ENCODE peak calls at places on chromosomes 16 and 17, in six cellular contexts. U, V, Q, R, H and C are unnamed samples.

GRCh38 chr16:50335198-50335958 is 33.4 kb downstream of the BRD7 start:
- DNase-seq in H (no peak), V (no peak), U (no peak), R (no peak), Q (no peak), C (no peak)

GRCh38 chr16:52066951-52067350 is 480.0 kb downstream of the TOX3 start:
- DNase-seq in H (no peak), U (no peak), Q (no peak), V (no peak), R (no peak), C (no peak)

GRCh38 chr17:47066095-47066494 is 87.0 kb upstream of the RPRML start:
- DNase-seq in R (no peak), V (no peak), U (no peak), Q (no peak), H (no peak), C (no peak)

GRCh38 chr16:24013733-24014645 is 178.2 kb downstream of the PRKCB start:
- DNase-seq in R (no peak), V (peak), Q (no peak), H (no peak), U (no peak), C (peak)

GRCh38 chr17:15891348-15891747 is 53.6 kb upstream of the ADORA2B start:
- DNase-seq in U (no peak), H (no peak), Q (no peak), V (no peak), R (no peak), C (no peak)

GRCh38 chr16:3671424-3671823 is 16.9 kb downstream of the DNASE1 start:
- DNase-seq in R (no peak), V (no peak), U (peak), H (no peak), Q (no peak), C (no peak)

GRCh38 chr16:85068746-85069145 is 41.2 kb downstream of the KIAA0513 start:
- DNase-seq in V (no peak), Q (no peak), R (no peak), H (no peak), U (no peak), C (no peak)

GRCh38 chr17:51481370-51481769 is 221.0 kb downstream of the UTP18 start:
- DNase-seq in V (no peak), Q (no peak), H (no peak), R (no peak), U (no peak), C (no peak)

GRCh38 chr17:57373071-57373470 is 116.7 kb downstream of the MSI2 start:
- DNase-seq in R (no peak), Q (no peak), V (no peak), U (no peak), H (no peak), C (no peak)

GRCh38 chr17:47744168-47745036 is 11.4 kb downstream of the TBX21 start:
- DNase-seq in Q (no peak), U (no peak), V (no peak), H (no peak), R (no peak), C (no peak)

GRCh38 chr16:57366544-57367040 is 5.7 kb upstream of the CX3CL1 start:
- DNase-seq in Q (no peak), R (no peak), H (no peak), U (no peak), V (no peak), C (no peak)

GRCh38 chr17:4852504-4853075 is 19.4 kb downstream of the MINK1 start:
- DNase-seq in V (no peak), H (no peak), U (no peak), R (no peak), Q (no peak), C (no peak)

GRCh38 chr16:30927789-30928378 is 4.5 kb downstream of the FBXL19 start:
- DNase-seq in V (no peak), Q (peak), H (no peak), U (peak), R (peak), C (peak)

GRCh38 chr16:5066511-5066910 is 755 bp upstream of the C16orf89 start:
- DNase-seq in V (no peak), R (no peak), Q (no peak), U (no peak), H (no peak), C (no peak)

GRCh38 chr17:42329025-42329976 is 41.0 kb downstream of the STAT5A start:
- DNase-seq in R (no peak), U (no peak), V (no peak), Q (no peak), H (no peak), C (no peak)

GRCh38 chr16:57277586-57277985 is 6.9 kb downstream of the PLLP start:
- DNase-seq in U (no peak), H (no peak), V (no peak), Q (no peak), R (no peak), C (no peak)

GRCh38 chr17:72386619-72387237 is 265.9 kb downstream of the SOX9 start:
- DNase-seq in R (no peak), Q (no peak), V (no peak), H (no peak), U (no peak), C (no peak)

GRCh38 chr16:11550651-11551498 is 35.8 kb downstream of the LITAF start:
- DNase-seq in H (no peak), R (no peak), Q (no peak), U (peak), V (no peak), C (no peak)

GRCh38 chr16:54242199-54242598 is 44.4 kb downstream of the IRX3 start:
- DNase-seq in R (peak), H (no peak), U (no peak), V (no peak), Q (no peak), C (no peak)

GRCh38 chr16:50244504-50245416 is 21.6 kb upstream of the ADCY7 start:
- DNase-seq in R (no peak), V (no peak), Q (no peak), U (no peak), H (no peak), C (no peak)

GRCh38 chr16:71542377-71542776 is 16.2 kb downstream of the CHST4 start:
- DNase-seq in H (no peak), Q (peak), U (peak), V (peak), R (peak), C (no peak)

GRCh38 chr17:35003778-35004177 is 23.5 kb downstream of the LIG3 start:
- DNase-seq in V (no peak), H (no peak), R (no peak), U (no peak), Q (no peak), C (no peak)

GRCh38 chr17:34998205-34998604 is 17.9 kb downstream of the LIG3 start:
- DNase-seq in Q (peak), V (peak), U (peak), R (peak), H (peak), C (peak)

GRCh38 chr17:35002876-35003551 is 22.7 kb downstream of the LIG3 start:
- DNase-seq in U (no peak), V (peak), H (no peak), Q (no peak), R (peak), C (no peak)

GRCh38 chr17:34999456-34999855 is 19.1 kb downstream of the LIG3 start:
- DNase-seq in R (no peak), Q (no peak), V (no peak), H (no peak), U (no peak), C (no peak)

GRCh38 chr17:35001549-35001948 is 21.2 kb downstream of the LIG3 start:
- DNase-seq in R (no peak), Q (no peak), U (no peak), V (no peak), H (no peak), C (no peak)
- TF ChIP-seq POLR2A in R (no peak), Q (no peak), U (no peak), V (no peak), H (no peak), C (no peak)

DNA sequence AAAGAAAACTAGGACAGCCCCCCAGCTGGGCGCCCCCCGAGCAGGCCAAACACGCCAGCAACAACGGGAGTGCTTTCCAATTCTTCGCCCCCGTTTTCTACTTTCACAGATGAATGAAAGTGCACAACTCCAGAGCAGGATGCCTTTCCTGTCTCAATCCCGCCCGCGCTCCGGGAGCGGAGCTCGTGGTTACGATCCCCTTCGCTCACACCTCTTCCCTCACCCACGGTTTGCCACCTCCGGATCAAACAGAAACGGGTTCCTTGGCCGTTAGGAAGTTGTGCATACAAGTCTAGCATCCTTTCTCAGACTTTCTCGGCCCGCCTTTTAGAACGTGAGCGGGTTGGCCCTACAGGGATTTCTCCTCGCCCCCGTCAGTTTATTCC is 658 bp downstream of the SKA2 start:
- DNase-seq in H (no peak), R (peak), V (peak), U (peak), Q (peak), C (no peak)
- TF ChIP-seq POLR2A in H (no peak), R (no peak), V (no peak), U (no peak), Q (no peak), C (no peak)

GRCh38 chr17:81399481-81400153 is 4.4 kb downstream of the BAHCC1 start:
- DNase-seq in V (no peak), R (no peak), H (no peak), U (no peak), Q (no peak), C (no peak)
- TF ChIP-seq POLR2A in V (no peak), R (no peak), H (no peak), U (no peak), Q (no peak), C (no peak)

DNA sequence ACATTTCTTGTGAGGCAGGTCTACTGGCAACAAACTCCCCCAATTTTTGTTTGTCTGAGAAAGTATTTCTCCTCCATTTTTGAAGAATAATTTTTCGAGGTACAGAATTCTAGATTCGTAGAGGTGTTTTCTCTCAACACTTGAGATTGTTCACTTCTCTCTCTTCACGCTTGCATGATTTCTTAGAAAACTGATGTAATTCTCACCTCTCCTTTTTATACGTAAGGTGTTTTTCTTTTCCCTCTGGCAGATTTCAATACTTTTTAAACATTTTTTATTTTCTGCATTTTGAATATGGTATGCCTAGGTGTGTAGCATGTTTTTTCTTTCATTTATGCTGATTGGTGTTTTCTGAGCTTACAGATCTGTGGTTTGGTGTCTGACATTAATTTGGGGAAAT is 201.5 kb upstream of the AXIN2 start:
- DNase-seq in U (no peak), H (no peak), Q (no peak), V (no peak), R (no peak), C (no peak)
- TF ChIP-seq POLR2A in U (no peak), H (no peak), Q (no peak), V (no peak), R (no peak), C (no peak)

GRCh38 chr17:1094591-1094990 is 85.2 kb downstream of the ABR start:
- DNase-seq in V (no peak), U (no peak), Q (no peak), R (no peak), H (no peak), C (no peak)

GRCh38 chr17:1095853-1096675 is 83.7 kb downstream of the ABR start:
- DNase-seq in R (no peak), U (no peak), H (no peak), Q (no peak), V (peak), C (no peak)

GRCh38 chr17:1091885-1092284 is 87.9 kb downstream of the ABR start:
- DNase-seq in U (no peak), R (no peak), V (peak), Q (no peak), H (no peak), C (no peak)

GRCh38 chr17:1099242-1099641 is 80.5 kb downstream of the ABR start:
- DNase-seq in V (no peak), H (no peak), U (no peak), R (no peak), Q (no peak), C (no peak)

DNA sequence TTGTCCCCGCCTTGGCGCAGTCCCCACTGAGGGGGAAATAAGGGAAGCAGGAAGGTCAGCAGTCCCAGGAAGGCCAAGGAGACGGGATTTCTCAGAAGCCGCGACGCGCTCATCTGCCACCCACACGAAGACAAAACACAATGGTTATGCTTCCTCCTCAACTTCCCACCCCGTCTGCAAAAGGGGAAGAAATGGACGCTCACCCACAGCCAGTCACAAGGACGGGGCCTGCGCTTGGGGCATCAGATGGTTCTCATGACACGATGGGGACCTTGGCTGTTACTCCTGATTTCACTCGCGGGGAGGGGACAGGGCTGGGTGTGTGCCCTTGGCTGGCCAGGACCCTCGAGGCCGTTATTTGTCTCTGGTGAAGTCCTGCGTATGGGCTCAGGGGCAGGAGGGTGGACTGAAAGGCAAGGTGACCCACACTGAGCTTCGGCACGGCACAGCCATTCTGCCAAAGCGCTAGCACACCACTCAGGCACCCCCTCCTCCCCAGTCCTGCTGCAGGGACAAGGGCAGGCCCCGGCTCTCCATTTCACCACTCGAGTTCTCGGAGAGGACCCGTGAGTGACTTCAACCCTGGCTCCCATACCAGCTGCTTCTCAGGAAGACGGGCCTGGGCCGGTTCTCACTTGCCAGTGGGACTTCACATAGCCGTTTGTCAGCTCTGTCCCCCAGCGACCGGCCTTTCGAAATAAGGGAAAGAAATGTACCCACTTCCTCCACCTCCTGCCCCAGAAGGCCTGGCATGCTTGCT is 84.5 kb downstream of the ABR start:
- DNase-seq in H (no peak), Q (no peak), U (peak), R (no peak), V (peak), C (no peak)
- TF ChIP-seq POLR2A in H (no peak), Q (peak), U (no peak), R (no peak), V (no peak), C (no peak)

DNA sequence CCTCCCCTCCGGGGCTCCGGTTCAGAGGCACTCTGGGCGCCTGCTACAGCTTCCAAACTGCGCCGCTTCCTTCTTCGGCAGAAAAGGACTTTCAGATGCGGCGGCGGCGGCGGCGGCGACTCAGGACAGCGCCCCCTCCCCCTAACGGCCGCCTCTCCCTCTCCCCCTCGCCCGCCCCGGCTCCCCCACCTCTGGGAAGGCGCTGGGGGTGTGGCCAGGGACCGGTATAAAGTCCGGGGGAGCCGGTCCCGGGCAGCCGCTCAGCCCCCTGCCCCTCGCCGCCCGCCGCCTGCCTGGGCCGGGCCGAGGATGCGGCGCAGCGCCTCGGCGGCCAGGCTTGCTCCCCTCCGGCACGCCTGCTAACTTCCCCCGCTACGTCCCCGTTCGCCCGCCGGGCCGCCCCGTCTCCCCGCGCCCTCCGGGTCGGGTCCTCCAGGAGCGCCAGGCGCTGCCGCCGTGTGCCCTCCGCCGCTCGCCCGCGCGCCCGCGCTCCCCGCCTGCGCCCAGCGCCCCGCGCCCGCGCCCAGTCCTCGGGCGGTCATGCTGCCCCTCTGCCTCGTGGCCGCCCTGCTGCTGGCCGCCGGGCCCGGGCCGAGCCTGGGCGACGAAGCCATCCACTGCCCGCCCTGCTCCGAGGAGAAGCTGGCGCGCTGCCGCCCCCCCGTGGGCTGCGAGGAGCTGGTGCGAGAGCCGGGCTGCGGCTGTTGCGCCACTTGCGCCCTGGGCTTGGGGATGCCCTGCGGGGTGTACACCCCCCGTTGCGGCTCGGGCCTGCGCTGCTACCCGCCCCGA is at the start of gene IGFBP4:
- DNase-seq in R (peak), V (peak), H (peak), Q (peak), U (peak), C (peak)
- TF ChIP-seq POLR2A in R (no peak), V (no peak), H (peak), Q (peak), U (peak), C (no peak)

GRCh38 chr17:76567634-76568432 is 17.8 kb downstream of the ST6GALNAC2 start:
- DNase-seq in H (no peak), U (peak), R (peak), Q (no peak), V (peak), C (no peak)
- TF ChIP-seq POLR2A in H (no peak), U (no peak), R (no peak), Q (no peak), V (no peak), C (no peak)

GRCh38 chr17:19867094-19867653 is 562 bp downstream of the ULK2 start:
- DNase-seq in H (peak), R (peak), Q (peak), V (peak), U (peak), C (peak)
- TF ChIP-seq POLR2A in H (no peak), R (no peak), Q (peak), V (no peak), U (no peak), C (no peak)